ENCODE peak calls at places on chromosomes 3 and 15, in six cellular contexts. A is SK-N-SH, Y is IMR-90, H is endothelial cell of umbilical vein, B is fibroblast of lung, F is H9. D is an unnamed sample.
A peak's percentile ranks its signal among the peaks of the same experiment; 100 is the strongest.

GRCh38 chr3:22161315-22161714 is 410.3 kb upstream of the ZNF385D start:
- DNase-seq in A (no peak), Y (no peak), H (no peak), B (no peak), F (no peak), D (no peak)

GRCh38 chr3:23292432-23292831 is 89.3 kb downstream of the UBE2E2 start:
- DNase-seq in A (no peak), Y (no peak), H (no peak), B (no peak), F (no peak), D (no peak)

GRCh38 chr3:8579943-8580342 is 64.7 kb downstream of the SSUH2 start:
- DNase-seq in A (no peak), Y (no peak), H (no peak), B (no peak), F (no peak), D (no peak)

GRCh38 chr3:83953417-83954089 is 1005.2 kb upstream of the CADM2 start:
- DNase-seq in A (no peak), Y (no peak), H (no peak), B (peak; percentile 14), F (no peak), D (no peak)

GRCh38 chr3:174820885-174821284 is 38.2 kb upstream of the NAALADL2 start:
- DNase-seq in A (no peak), Y (no peak), H (no peak), B (no peak), F (no peak), D (no peak)

GRCh38 chr3:98768961-98769360 is 5.8 kb downstream of the ST3GAL6 start:
- DNase-seq in A (no peak), Y (no peak), H (peak; percentile 65), B (no peak), F (no peak), D (no peak)

GRCh38 chr3:120440001-120440703 is 10.6 kb downstream of the FSTL1 start:
- DNase-seq in A (no peak), Y (peak; percentile 58), H (no peak), B (peak; percentile 81), F (no peak), D (peak; percentile 77)

GRCh38 chr3:197592361-197593045 is 36.7 kb upstream of the BDH1 start:
- DNase-seq in A (no peak), Y (no peak), H (no peak), B (no peak), F (no peak), D (no peak)

GRCh38 chr3:45832691-45833090 is 9.2 kb downstream of the LZTFL1 start:
- DNase-seq in A (peak; percentile 25), Y (peak; percentile 16), H (no peak), B (no peak), F (no peak), D (peak; percentile 10)

GRCh38 chr15:55823191-55823670 is 80.3 kb upstream of the PRTG start:
- DNase-seq in A (no peak), Y (peak; percentile 71), H (peak; percentile 83), B (peak; percentile 95), F (no peak), D (peak; percentile 62)

GRCh38 chr15:89195836-89196235 is 25.5 kb downstream of the RLBP1 start:
- DNase-seq in A (no peak), Y (peak; percentile 49), H (no peak), B (peak; percentile 81), F (no peak), D (peak; percentile 91)

GRCh38 chr3:107680698-107681097 is 157.9 kb downstream of the BBX start:
- DNase-seq in A (no peak), Y (peak; percentile 51), H (no peak), B (peak; percentile 75), F (no peak), D (peak; percentile 41)

GRCh38 chr3:71566776-71567175 is 16.8 kb downstream of the FOXP1 start:
- DNase-seq in A (no peak), Y (no peak), H (no peak), B (no peak), F (no peak), D (no peak)

DNA sequence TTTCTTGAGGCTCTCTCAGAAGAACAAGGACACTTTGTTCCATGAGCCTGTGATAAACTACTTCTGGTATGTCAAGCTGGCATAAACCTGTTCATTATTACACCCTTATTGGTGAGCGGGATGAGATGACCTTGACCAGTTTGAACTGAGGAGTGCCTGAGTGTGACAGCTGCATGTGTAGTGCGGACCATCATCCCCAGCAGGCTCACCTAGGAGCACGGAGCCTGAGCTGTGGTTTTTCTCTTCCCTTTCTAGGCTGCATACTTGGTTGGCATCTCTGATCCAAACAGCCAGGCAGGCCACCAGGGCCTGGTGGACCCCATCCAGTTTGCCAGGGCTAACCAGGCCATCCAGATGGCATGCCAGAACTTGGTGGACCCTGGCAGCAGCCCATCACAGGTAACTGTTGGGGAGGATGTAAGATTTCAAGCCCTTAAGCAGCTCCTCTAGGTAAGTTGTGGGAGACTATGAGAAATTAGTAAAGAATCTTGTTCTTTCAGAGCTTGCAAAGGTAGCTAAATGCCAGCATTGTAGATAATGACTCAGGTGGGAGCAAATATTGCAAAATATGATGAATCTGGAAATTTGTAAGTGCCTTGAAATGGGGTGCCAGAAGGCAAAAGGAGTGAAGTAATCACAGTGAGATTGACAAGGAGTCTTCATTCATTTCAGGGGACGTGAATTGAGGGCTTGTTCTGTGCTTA is 288.9 kb upstream of the TPM1 start:
- DNase-seq in A (no peak), Y (no peak), H (no peak), B (no peak), F (no peak), D (no peak)
- H3K27ac ChIP-seq in A (peak overlapping the region; percentile 81), Y (no peak overlapping the region), H (no peak overlapping the region), B (no peak overlapping the region), F (no peak overlapping the region), D (no peak overlapping the region)

DNA sequence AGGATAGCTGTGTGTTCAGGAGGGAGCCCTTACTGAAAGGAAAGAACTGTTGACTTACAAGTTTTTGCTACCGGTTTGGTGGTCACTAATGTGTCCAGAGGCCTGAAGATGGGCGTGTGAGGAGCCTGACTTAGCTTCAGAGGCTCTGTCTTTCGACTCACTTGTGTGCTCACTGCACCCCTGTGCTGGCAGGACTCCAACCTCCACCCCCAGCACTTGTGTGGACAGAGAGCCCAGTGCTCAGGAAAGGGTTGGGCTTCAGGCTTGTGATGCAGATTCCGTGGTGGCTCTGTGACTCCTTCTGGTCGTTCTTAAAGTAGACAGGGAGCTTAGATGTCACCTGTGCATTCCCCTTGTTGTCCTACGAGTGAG is 100.9 kb downstream of the PGPEP1L start:
- DNase-seq in A (no peak), Y (peak; percentile 58), H (no peak), B (peak; percentile 75), F (no peak), D (peak; percentile 48)
- H4K20me1 ChIP-seq in A (no peaks in the 10 kb centered on the region), Y (no peaks in the 10 kb centered on the region), H (no peaks in the 10 kb centered on the region), B (no peaks in the 10 kb centered on the region), F (no peaks in the 10 kb centered on the region), D (no peaks in the 10 kb centered on the region)

GRCh38 chr15:63243101-63243500 is 34.3 kb upstream of the APH1B start:
- DNase-seq in A (no peak), Y (peak; percentile 74), H (no peak), B (no peak), F (no peak), D (peak; percentile 88)

GRCh38 chr15:63243776-63244175 is 33.6 kb upstream of the APH1B start:
- DNase-seq in A (no peak), Y (no peak), H (no peak), B (peak; percentile 76), F (no peak), D (no peak)

GRCh38 chr15:63244976-63245645 is 32.3 kb upstream of the APH1B start:
- DNase-seq in A (no peak), Y (no peak), H (peak; percentile 65), B (peak; percentile 63), F (no peak), D (peak; percentile 64)

GRCh38 chr15:63246691-63247464 is 30.5 kb upstream of the APH1B start:
- DNase-seq in A (no peak), Y (peak; percentile 91), H (no peak), B (peak; percentile 57), F (no peak), D (peak; percentile 94)

DNA sequence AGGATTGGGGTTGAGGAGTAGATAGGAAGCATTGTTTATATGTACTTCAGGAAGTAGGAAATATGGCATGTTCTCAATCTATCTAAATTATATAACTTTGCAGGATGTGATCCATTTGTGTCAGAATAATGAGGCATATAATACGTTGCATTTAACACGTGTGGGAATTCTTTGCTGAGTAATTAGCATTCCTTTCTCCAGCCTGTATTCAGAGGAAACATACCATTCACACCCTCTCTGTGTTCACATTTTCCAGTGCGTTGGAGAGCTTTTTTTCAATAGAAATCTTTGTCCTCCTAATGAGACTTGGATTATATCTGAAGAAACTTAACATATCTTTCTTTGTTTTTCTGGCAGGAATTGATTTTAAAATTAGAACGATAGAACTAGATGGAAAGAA is 33.0 kb upstream of the APH1B start:
- DNase-seq in A (no peak), Y (no peak), H (peak; percentile 92), B (peak; percentile 88), F (no peak), D (peak; percentile 69)
- H3K27ac ChIP-seq in A (no peak overlapping the region), Y (no peak overlapping the region), H (peak overlapping the region; percentile 90), B (peak overlapping the region; percentile 4), F (no peak overlapping the region), D (peak overlapping the region; percentile 73)

GRCh38 chr15:64844576-64845140 is 2.9 kb downstream of the PLEKHO2 start:
- DNase-seq in A (peak; percentile 54), Y (no peak), H (no peak), B (no peak), F (peak; percentile 24), D (peak; percentile 45)
- H4K20me1 ChIP-seq in A (peaks cover 12% of the 10 kb centered on the region), Y (peaks cover 68% of the 10 kb centered on the region), H (no peaks in the 10 kb centered on the region), B (peaks cover 4% of the 10 kb centered on the region), F (peaks cover 2% of the 10 kb centered on the region), D (no peaks in the 10 kb centered on the region)

GRCh38 chr3:14373753-14374376 is 28.5 kb upstream of the SLC6A6 start:
- DNase-seq in A (no peak), Y (no peak), H (no peak), B (no peak), F (no peak), D (no peak)
- H3K27ac ChIP-seq in A (no peak overlapping the region), Y (no peak overlapping the region), H (no peak overlapping the region), B (no peak overlapping the region), F (no peak overlapping the region), D (no peak overlapping the region)

D was measured in GM23248.